ENCODE peak calls at places on chromosome 21, in six cellular contexts. L is K562, U is HepG2, M is IMR-90, H is GM12878, R is H1. E is an unnamed sample.

GRCh38 chr21:45128613-45129226 is 54.3 kb downstream of the ADARB1 start:
- DNase-seq in L (no peak), U (peak), M (peak), H (no peak), R (peak), E (peak)

GRCh38 chr21:45499970-45500575 is 42.2 kb downstream of the SLC19A1 start:
- DNase-seq in L (no peak), U (no peak), M (no peak), H (no peak), R (no peak), E (no peak)

GRCh38 chr21:46150491-46151121 is 4.8 kb downstream of the FTCD start:
- DNase-seq in L (no peak), U (no peak), M (no peak), H (no peak), R (no peak), E (no peak)

GRCh38 chr21:34526618-34527290 is 14.7 kb upstream of the KCNE1 start:
- DNase-seq in L (no peak), U (peak), M (peak), H (no peak), R (no peak), E (peak)

GRCh38 chr21:17775431-17776126 is 43.6 kb downstream of the C21orf91 start:
- DNase-seq in L (no peak), U (peak), M (no peak), H (peak), R (no peak), E (no peak)

GRCh38 chr21:36207577-36208320 is 51.1 kb downstream of the DOP1B start:
- DNase-seq in L (no peak), U (no peak), M (peak), H (no peak), R (no peak), E (no peak)

GRCh38 chr21:37207441-37208009 is 59.6 kb downstream of the VPS26C start:
- DNase-seq in L (no peak), U (peak), M (no peak), H (peak), R (no peak), E (no peak)

GRCh38 chr21:45308211-45309068 is 20.7 kb upstream of the POFUT2 start:
- DNase-seq in L (no peak), U (peak), M (peak), H (no peak), R (no peak), E (no peak)

GRCh38 chr21:44556879-44557278 is 1.7 kb downstream of the KRTAP10-3 start:
- DNase-seq in L (no peak), U (no peak), M (no peak), H (no peak), R (no peak), E (no peak)

GRCh38 chr21:35976481-35976880 is 83.8 kb downstream of the SETD4 start:
- DNase-seq in L (no peak), U (no peak), M (no peak), H (no peak), R (no peak), E (no peak)

GRCh38 chr21:38352536-38353219 is 95.9 kb downstream of the KCNJ15 start:
- DNase-seq in L (peak), U (peak), M (peak), H (no peak), R (peak), E (peak)

GRCh38 chr21:34989337-34990151 is 59.6 kb downstream of the RUNX1 start:
- DNase-seq in L (no peak), U (no peak), M (no peak), H (no peak), R (no peak), E (no peak)

GRCh38 chr21:34844033-34844923 is 175.5 kb downstream of the CLIC6 start:
- DNase-seq in L (no peak), U (no peak), M (peak), H (no peak), R (no peak), E (no peak)

GRCh38 chr21:35658242-35658641 is 402.1 kb downstream of the SETD4 start:
- DNase-seq in L (no peak), U (no peak), M (peak), H (no peak), R (no peak), E (no peak)

GRCh38 chr21:31108969-31109368 is 70.7 kb upstream of the KRTAP19-8 start:
- DNase-seq in L (no peak), U (no peak), M (peak), H (no peak), R (no peak), E (no peak)

GRCh38 chr21:46183910-46184624 is at the start of gene SPATC1L:
- DNase-seq in L (peak), U (peak), M (peak), H (peak), R (peak), E (no peak)

GRCh38 chr21:35204850-35205564 is 155.9 kb upstream of the RUNX1 start:
- DNase-seq in L (peak), U (no peak), M (peak), H (no peak), R (no peak), E (no peak)

GRCh38 chr21:45910548-45911221 is 70.9 kb upstream of the COL6A1 start:
- DNase-seq in L (no peak), U (no peak), M (no peak), H (no peak), R (no peak), E (no peak)

GRCh38 chr21:45487891-45488600 is 54.2 kb downstream of the SLC19A1 start:
- DNase-seq in L (no peak), U (no peak), M (no peak), H (no peak), R (no peak), E (no peak)

GRCh38 chr21:45386728-45387371 is 18.1 kb upstream of the COL18A1 start:
- DNase-seq in L (peak), U (no peak), M (peak), H (no peak), R (no peak), E (no peak)

GRCh38 chr21:37531402-37532042 is 164.9 kb downstream of the DYRK1A start:
- DNase-seq in L (no peak), U (no peak), M (no peak), H (no peak), R (no peak), E (no peak)

GRCh38 chr21:44694776-44695175 is 2.2 kb upstream of the KRTAP10-12 start:
- DNase-seq in L (no peak), U (no peak), M (no peak), H (no peak), R (no peak), E (no peak)

GRCh38 chr21:28605138-28605537 is 387.5 kb downstream of the LTN1 start:
- DNase-seq in L (no peak), U (no peak), M (no peak), H (no peak), R (no peak), E (no peak)

GRCh38 chr21:45498646-45499000 is 43.6 kb downstream of the SLC19A1 start:
- DNase-seq in L (no peak), U (no peak), M (no peak), H (no peak), R (no peak), E (no peak)

GRCh38 chr21:35016071-35016470 is 33.0 kb downstream of the RUNX1 start:
- DNase-seq in L (no peak), U (no peak), M (no peak), H (no peak), R (no peak), E (no peak)

GRCh38 chr21:45290948-45291612 is 3.4 kb upstream of the POFUT2 start:
- DNase-seq in L (no peak), U (no peak), M (peak), H (no peak), R (peak), E (no peak)

GRCh38 chr21:45248893-45249381 is 38.8 kb downstream of the POFUT2 start:
- DNase-seq in L (no peak), U (no peak), M (peak), H (no peak), R (peak), E (no peak)

GRCh38 chr21:45910155-45910547 is 71.4 kb upstream of the COL6A1 start:
- DNase-seq in L (no peak), U (no peak), M (no peak), H (no peak), R (no peak), E (no peak)

GRCh38 chr21:28310711-28311110 is 682.0 kb downstream of the LTN1 start:
- DNase-seq in L (no peak), U (no peak), M (no peak), H (no peak), R (no peak), E (no peak)

GRCh38 chr21:39073717-39074116 is 109.5 kb downstream of the PSMG1 start:
- DNase-seq in L (no peak), U (no peak), M (no peak), H (no peak), R (no peak), E (no peak)

GRCh38 chr21:29436143-29436542 is 137.4 kb downstream of the BACH1 start:
- DNase-seq in L (no peak), U (no peak), M (no peak), H (no peak), R (no peak), E (no peak)

GRCh38 chr21:35423694-35424093 is 374.6 kb upstream of the RUNX1 start:
- DNase-seq in L (no peak), U (no peak), M (peak), H (no peak), R (no peak), E (no peak)

GRCh38 chr21:45985471-45986315 is 4.1 kb downstream of the COL6A1 start:
- DNase-seq in L (no peak), U (no peak), M (no peak), H (no peak), R (no peak), E (no peak)

GRCh38 chr21:45551816-45552695 is 9.8 kb upstream of the SLC19A1 start:
- DNase-seq in L (no peak), U (no peak), M (no peak), H (no peak), R (no peak), E (no peak)

GRCh38 chr21:43467785-43468184 is 40.9 kb upstream of the SIK1 start:
- DNase-seq in L (no peak), U (no peak), M (no peak), H (no peak), R (peak), E (no peak)
- TF ChIP-seq POLR2A in L (no peak), U (no peak), M (no peak), H (no peak), R (no peak), E (no peak)

DNA sequence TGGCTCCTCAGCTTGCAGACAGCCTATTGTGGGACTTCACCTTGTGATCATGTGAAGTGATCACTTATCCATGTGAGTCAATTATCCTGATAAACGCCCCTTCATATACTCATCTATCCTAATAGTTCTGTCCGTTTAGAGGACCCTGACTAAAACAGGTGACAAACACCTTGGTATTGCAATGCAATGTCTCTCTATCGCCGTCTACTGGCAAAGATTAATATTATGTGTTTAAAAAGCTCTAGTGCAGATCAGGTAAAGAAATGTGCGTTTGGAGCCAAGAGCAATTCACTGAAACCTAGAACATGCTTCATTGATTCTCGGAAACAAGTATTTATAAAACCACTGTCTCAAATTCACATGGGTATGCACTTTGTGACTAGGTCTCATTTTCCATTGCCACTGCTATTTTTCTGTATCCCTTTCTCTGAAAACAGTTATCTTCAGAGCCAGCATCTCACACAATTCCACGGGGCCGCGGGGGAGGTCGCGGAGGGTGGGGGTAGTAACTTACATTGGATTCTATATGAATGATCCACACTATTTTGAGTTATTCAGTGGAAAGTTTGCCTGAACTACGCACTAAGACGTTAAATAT is 554.6 kb upstream of the NCAM2 start:
- DNase-seq in L (peak), U (no peak), M (no peak), H (no peak), R (no peak), E (no peak)
- TF ChIP-seq USF2 in L (no peak), U (no peak), M (no peak), H (no peak), R (no peak), E (no peak)

DNA sequence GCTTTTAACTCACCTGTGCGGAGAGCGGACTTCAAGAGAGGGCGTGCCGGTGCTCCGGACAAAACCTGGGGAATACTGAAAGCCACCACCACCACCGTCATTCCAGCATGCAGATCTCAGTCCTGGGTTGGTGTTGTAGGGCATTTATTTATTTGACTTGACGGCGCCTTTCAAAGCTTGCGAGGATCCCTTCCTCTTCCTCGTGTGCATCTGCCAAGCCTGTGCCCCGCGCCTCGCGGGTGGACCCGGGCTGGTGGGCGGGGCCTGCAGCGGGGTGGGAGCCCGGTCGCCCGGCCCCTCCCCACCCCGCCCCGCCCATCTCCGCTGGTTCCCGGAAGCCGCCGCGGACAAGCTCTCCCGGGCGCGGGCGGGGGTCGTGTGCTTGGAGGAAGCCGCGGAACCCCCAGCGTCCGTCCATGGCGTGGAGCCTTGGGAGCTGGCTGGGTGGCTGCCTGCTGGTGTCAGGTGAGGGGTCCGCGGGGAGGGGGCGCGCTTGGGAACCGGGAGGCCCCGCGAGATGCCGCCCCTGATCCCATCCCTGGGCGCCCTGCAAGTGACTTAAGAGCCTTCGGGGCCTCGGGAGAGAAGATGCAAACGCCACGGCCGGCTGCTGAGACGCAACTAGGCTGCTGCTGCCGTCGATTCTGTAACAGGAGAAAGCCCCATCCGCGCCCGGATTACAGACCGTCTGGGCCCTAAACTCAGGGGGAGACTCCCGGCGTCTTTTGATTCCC is at the start of gene IL10RB:
- DNase-seq in L (peak), U (peak), M (peak), H (peak), R (peak), E (peak)
- TF ChIP-seq POLR2A in L (peak), U (peak), M (peak), H (peak), R (no peak), E (peak)

GRCh38 chr21:16708431-16708830 is 804.4 kb upstream of the CXADR start:
- DNase-seq in L (no peak), U (no peak), M (peak), H (no peak), R (no peak), E (no peak)
- TF ChIP-seq USF2 in L (no peak), U (no peak), M (no peak), H (no peak), R (no peak), E (no peak)

GRCh38 chr21:42234026-42234425 is 15.1 kb downstream of the ABCG1 start:
- DNase-seq in L (no peak), U (no peak), M (no peak), H (no peak), R (no peak), E (no peak)

GRCh38 chr21:42235593-42235992 is 16.7 kb downstream of the ABCG1 start:
- DNase-seq in L (no peak), U (no peak), M (no peak), H (no peak), R (no peak), E (no peak)

GRCh38 chr21:42236014-42236413 is 17.1 kb downstream of the ABCG1 start:
- DNase-seq in L (no peak), U (no peak), M (no peak), H (no peak), R (no peak), E (no peak)

GRCh38 chr21:42233067-42233981 is 14.4 kb downstream of the ABCG1 start:
- DNase-seq in L (peak), U (peak), M (peak), H (peak), R (no peak), E (no peak)

GRCh38 chr21:42234464-42235241 is 15.7 kb downstream of the ABCG1 start:
- DNase-seq in L (peak), U (peak), M (peak), H (no peak), R (peak), E (peak)
- TF ChIP-seq POLR2A in L (no peak), U (no peak), M (no peak), H (peak), R (no peak), E (peak)

DNA sequence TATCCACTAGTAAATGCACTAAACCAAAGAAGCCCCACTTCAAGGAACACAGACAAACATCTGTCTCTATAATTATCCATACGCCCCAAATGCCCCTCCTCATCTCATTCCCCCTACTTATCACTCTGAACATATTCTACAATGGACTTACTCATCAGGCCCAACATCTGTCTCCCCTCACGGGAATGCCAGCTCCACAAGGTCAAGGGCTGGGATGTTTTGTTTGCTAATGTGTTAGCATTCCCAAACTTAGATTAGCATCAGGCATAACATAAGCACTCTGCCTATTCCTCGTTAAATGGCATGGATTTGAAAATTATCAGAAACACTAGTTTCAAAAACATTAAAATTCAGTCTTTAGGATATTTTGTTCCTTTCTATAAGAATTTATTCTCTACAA is 279.4 kb downstream of the DSCAM start:
- DNase-seq in L (no peak), U (no peak), M (no peak), H (no peak), R (no peak), E (no peak)
- TF ChIP-seq USF2 in L (no peak), U (no peak), M (no peak), H (no peak), R (no peak), E (no peak)

GRCh38 chr21:14453339-14453738 is 70.4 kb upstream of the HSPA13 start:
- DNase-seq in L (no peak), U (no peak), M (no peak), H (peak), R (no peak), E (no peak)

GRCh38 chr21:14451520-14451919 is 68.6 kb upstream of the HSPA13 start:
- DNase-seq in L (no peak), U (no peak), M (no peak), H (no peak), R (no peak), E (no peak)

GRCh38 chr21:14453964-14454641 is 71.2 kb upstream of the HSPA13 start:
- DNase-seq in L (peak), U (no peak), M (no peak), H (peak), R (no peak), E (no peak)

GRCh38 chr21:14452031-14452778 is 69.3 kb upstream of the HSPA13 start:
- DNase-seq in L (peak), U (no peak), M (no peak), H (no peak), R (no peak), E (no peak)

GRCh38 chr21:14452842-14453241 is 69.9 kb upstream of the HSPA13 start:
- DNase-seq in L (no peak), U (no peak), M (no peak), H (peak), R (no peak), E (no peak)
- TF ChIP-seq POLR2A in L (no peak), U (no peak), M (no peak), H (no peak), R (no peak), E (no peak)

GRCh38 chr21:41611441-41611840 is 103.5 kb upstream of the TMPRSS2 start:
- DNase-seq in L (no peak), U (no peak), M (no peak), H (no peak), R (no peak), E (no peak)

GRCh38 chr21:41614456-41615010 is 106.6 kb upstream of the TMPRSS2 start:
- DNase-seq in L (no peak), U (no peak), M (no peak), H (no peak), R (no peak), E (no peak)

GRCh38 chr21:41611966-41612606 is 104.1 kb upstream of the TMPRSS2 start:
- DNase-seq in L (peak), U (peak), M (peak), H (no peak), R (peak), E (peak)

GRCh38 chr21:41613421-41613998 is 105.6 kb upstream of the TMPRSS2 start:
- DNase-seq in L (no peak), U (no peak), M (no peak), H (no peak), R (no peak), E (no peak)

DNA sequence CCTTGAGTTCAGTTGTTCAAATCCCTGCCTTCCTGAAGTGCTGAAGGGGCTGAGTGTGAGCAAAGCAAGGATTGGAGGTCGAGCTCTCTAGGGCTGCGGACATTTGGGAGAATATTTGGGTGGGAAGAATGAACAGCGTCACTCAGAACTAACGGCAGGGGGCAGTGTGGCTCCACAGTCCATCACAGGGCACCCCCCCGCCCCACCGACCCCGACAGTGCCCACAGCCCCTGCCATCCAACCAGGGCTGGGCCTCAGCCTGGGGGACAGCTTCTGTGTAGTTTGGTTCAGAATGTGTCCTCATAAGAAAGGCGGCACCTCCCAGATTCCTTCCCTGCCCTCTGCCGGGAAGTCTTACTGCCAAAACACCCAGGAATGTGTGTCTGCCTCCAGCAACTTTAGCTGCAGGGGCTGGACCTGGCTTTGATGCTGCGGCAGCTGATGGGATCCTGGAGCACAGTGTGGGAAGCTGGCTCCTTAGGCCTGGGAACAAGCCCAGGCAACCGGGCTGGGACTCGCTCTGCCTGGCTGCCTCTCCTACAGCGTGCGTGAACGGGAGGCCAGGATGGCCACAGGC is 104.8 kb upstream of the TMPRSS2 start:
- DNase-seq in L (peak), U (peak), M (peak), H (no peak), R (peak), E (peak)
- TF ChIP-seq USF2 in L (no peak), U (no peak), M (no peak), H (no peak), R (no peak), E (no peak)

E was measured in A549.